ENCODE peak calls at places on chromosomes 3 and 15, in four cellular contexts. K, Z, M and S are unnamed samples.

GRCh38 chr3:134381836-134382442 is 7.7 kb upstream of the AMOTL2 start:
- DNase-seq in K (no peak), Z (no peak), M (no peak), S (no peak)

GRCh38 chr3:20185364-20185732 is 658 bp downstream of the SGO1 start:
- DNase-seq in K (no peak), Z (peak), M (peak), S (peak)

GRCh38 chr3:10434144-10434937 is 71.0 kb downstream of the ATP2B2 start:
- DNase-seq in K (no peak), Z (no peak), M (no peak), S (no peak)

GRCh38 chr3:177126015-177126773 is 71.1 kb downstream of the TBL1XR1 start:
- DNase-seq in K (no peak), Z (peak), M (no peak), S (peak)

GRCh38 chr3:102533784-102534183 is 99.0 kb downstream of the ZPLD1 start:
- DNase-seq in K (no peak), Z (no peak), M (no peak), S (no peak)

GRCh38 chr3:171427771-171428320 is 32.4 kb downstream of the TNIK start:
- DNase-seq in K (no peak), Z (no peak), M (peak), S (no peak)

GRCh38 chr3:71148455-71149060 is 435.0 kb downstream of the FOXP1 start:
- DNase-seq in K (no peak), Z (no peak), M (no peak), S (no peak)

GRCh38 chr15:53670701-53671100 is 88.8 kb downstream of the WDR72 start:
- DNase-seq in K (no peak), Z (no peak), M (no peak), S (no peak)

GRCh38 chr3:24533557-24534193 is 39.0 kb upstream of the THRB start:
- DNase-seq in K (no peak), Z (no peak), M (no peak), S (no peak)

GRCh38 chr15:35211240-35211952 is 126.3 kb upstream of the NANOGP8 start:
- DNase-seq in K (no peak), Z (no peak), M (no peak), S (no peak)

GRCh38 chr3:151425640-151426336 is 35.1 kb downstream of the IGSF10 start:
- DNase-seq in K (no peak), Z (no peak), M (no peak), S (no peak)

GRCh38 chr15:29934251-29934650 is 112.0 kb upstream of the TJP1 start:
- DNase-seq in K (no peak), Z (peak), M (no peak), S (peak)

GRCh38 chr3:5011555-5012256 is 32.5 kb downstream of the BHLHE40 start:
- DNase-seq in K (peak), Z (no peak), M (peak), S (no peak)

GRCh38 chr3:16740531-16740930 is 135.3 kb upstream of the DAZL start:
- DNase-seq in K (no peak), Z (no peak), M (no peak), S (no peak)

GRCh38 chr3:9087831-9088413 is 124.7 kb upstream of the RAD18 start:
- DNase-seq in K (no peak), Z (no peak), M (no peak), S (no peak)

GRCh38 chr3:138082992-138083386 is 32.4 kb downstream of the DZIP1L start:
- DNase-seq in K (no peak), Z (no peak), M (no peak), S (no peak)

GRCh38 chr3:38003817-38004414 is 13.3 kb downstream of the VILL start:
- DNase-seq in K (no peak), Z (no peak), M (no peak), S (no peak)

GRCh38 chr3:38002940-38003339 is 12.4 kb downstream of the VILL start:
- DNase-seq in K (no peak), Z (no peak), M (no peak), S (no peak)

GRCh38 chr3:38002291-38002876 is 11.8 kb downstream of the VILL start:
- DNase-seq in K (no peak), Z (no peak), M (no peak), S (no peak)

GRCh38 chr3:38004415-38005075 is 14.0 kb downstream of the VILL start:
- DNase-seq in K (no peak), Z (peak), M (peak), S (peak)

GRCh38 chr3:38003371-38003816 is 12.8 kb downstream of the VILL start:
- DNase-seq in K (no peak), Z (peak), M (peak), S (peak)
- TF ChIP-seq FOS in K (no peak), Z (no peak), M (no peak), S (no peak)

GRCh38 chr3:162718697-162719096 is 1222.1 kb downstream of the OTOL1 start:
- DNase-seq in K (no peak), Z (no peak), M (no peak), S (no peak)
- H3K9ac ChIP-seq in K (no peak), Z (no peak), M (no peak), S (no peak)

DNA sequence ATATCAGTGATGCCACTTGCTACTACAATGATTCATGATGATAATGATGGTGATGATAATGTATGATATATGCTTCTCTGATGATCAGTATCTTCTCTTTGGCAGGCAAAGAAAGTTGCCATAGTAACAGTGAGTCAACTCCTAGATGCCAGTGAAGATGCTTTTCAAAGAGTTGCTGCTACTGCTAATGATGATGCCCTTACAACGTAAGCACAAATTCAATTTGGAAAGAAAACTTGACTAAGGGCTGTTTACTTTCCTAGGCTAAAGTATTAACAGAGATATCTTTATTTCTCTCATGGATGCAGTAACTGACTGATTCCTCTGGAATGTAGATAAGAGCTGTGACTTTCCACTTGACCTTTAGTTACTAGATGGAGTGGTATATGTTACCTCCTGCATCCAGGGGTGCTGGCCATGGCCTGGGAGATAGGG is 27.8 kb downstream of the ADGRG7 start:
- DNase-seq in K (no peak), Z (peak), M (no peak), S (no peak)
- TF ChIP-seq FOS in K (no peak), Z (no peak), M (no peak), S (no peak)

GRCh38 chr15:78049691-78050440 is 27.6 kb downstream of the TBC1D2B start:
- DNase-seq in K (peak), Z (peak), M (no peak), S (no peak)
- H3K9ac ChIP-seq in K (no peak), Z (no peak), M (no peak), S (no peak)

GRCh38 chr15:70566989-70567388 is 196.4 kb downstream of the UACA start:
- DNase-seq in K (no peak), Z (no peak), M (no peak), S (no peak)

GRCh38 chr15:70573121-70573850 is 190.1 kb downstream of the UACA start:
- DNase-seq in K (no peak), Z (no peak), M (no peak), S (no peak)

GRCh38 chr15:70569718-70570231 is 193.6 kb downstream of the UACA start:
- DNase-seq in K (no peak), Z (peak), M (no peak), S (no peak)

GRCh38 chr15:70566047-70566835 is 197.1 kb downstream of the UACA start:
- DNase-seq in K (no peak), Z (no peak), M (no peak), S (peak)

GRCh38 chr15:70569139-70569717 is 194.1 kb downstream of the UACA start:
- DNase-seq in K (no peak), Z (peak), M (peak), S (peak)
- TF ChIP-seq FOS in K (no peak), Z (no peak), M (no peak), S (no peak)

GRCh38 chr15:66644000-66644787 is 57.8 kb upstream of the SMAD6 start:
- DNase-seq in K (no peak), Z (no peak), M (no peak), S (peak)
- H3K9ac ChIP-seq in K (no peak), Z (peak), M (peak), S (peak)

DNA sequence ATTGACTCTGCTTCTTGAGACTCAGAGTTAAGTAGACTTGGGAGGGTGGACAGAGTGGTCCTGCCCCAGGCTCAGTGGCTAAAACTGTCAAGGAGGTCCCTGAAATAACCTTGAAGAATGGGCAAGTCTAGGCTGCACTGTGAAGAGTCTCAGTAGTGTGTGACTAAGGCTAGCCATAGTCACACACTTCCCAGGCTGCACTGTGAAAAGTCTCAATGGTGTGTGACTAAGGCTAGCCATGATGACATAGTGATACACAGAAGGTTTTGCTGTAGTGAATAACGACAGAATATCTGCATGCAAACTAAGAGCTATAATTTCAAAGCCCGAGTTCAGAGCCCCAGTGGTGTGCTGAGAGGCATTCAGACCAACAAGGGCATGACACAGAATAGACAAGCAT is 72.5 kb upstream of the BBX start:
- DNase-seq in K (no peak), Z (peak), M (no peak), S (no peak)
- TF ChIP-seq FOS in K (no peak), Z (no peak), M (no peak), S (no peak)

GRCh38 chr3:115803661-115804060 is 180.4 kb downstream of the GAP43 start:
- DNase-seq in K (no peak), Z (no peak), M (no peak), S (no peak)
- H3K9ac ChIP-seq in K (no peak), Z (no peak), M (no peak), S (no peak)